ENCODE peak calls at places on chromosomes 16 and 17, in seven cellular contexts. B, X, D, F, S, R and Q are unnamed samples.

GRCh38 chr16:64196444-64196843 is 925.4 kb downstream of the CDH11 start:
- DNase-seq in B (peak), X (peak), D (no peak), F (no peak), S (no peak), R (no peak), Q (no peak)

GRCh38 chr17:78725448-78726021 is 56.5 kb downstream of the CYTH1 start:
- DNase-seq in B (no peak), X (no peak), D (no peak), F (no peak), S (no peak), R (no peak), Q (no peak)

GRCh38 chr16:2835638-2836493 is 5.8 kb downstream of the ZG16B start:
- DNase-seq in B (peak), X (peak), D (peak), F (peak), S (no peak), R (no peak), Q (peak)

GRCh38 chr17:9522074-9522473 is 53.5 kb downstream of the STX8 start:
- DNase-seq in B (peak), X (peak), D (peak), F (peak), S (peak), R (peak), Q (no peak)

GRCh38 chr16:1330260-1330914 is 3.1 kb upstream of the BAIAP3 start:
- DNase-seq in B (no peak), X (no peak), D (no peak), F (peak), S (no peak), R (peak), Q (no peak)

GRCh38 chr16:85249418-85249817 is 137.1 kb upstream of the CIBAR2 start:
- DNase-seq in B (no peak), X (no peak), D (no peak), F (no peak), S (peak), R (no peak), Q (no peak)

GRCh38 chr17:44219126-44219635 is 294 bp downstream of the UBTF start:
- DNase-seq in B (peak), X (peak), D (peak), F (peak), S (peak), R (peak), Q (no peak)

GRCh38 chr16:29816694-29817441 is 916 bp downstream of the PAGR1 start:
- DNase-seq in B (peak), X (peak), D (peak), F (peak), S (peak), R (peak), Q (no peak)

GRCh38 chr16:19645557-19645981 is 72.5 kb downstream of the KNOP1 start:
- DNase-seq in B (peak), X (peak), D (no peak), F (no peak), S (no peak), R (no peak), Q (no peak)

GRCh38 chr17:13885550-13885949 is 183.8 kb upstream of the COX10 start:
- DNase-seq in B (no peak), X (no peak), D (no peak), F (no peak), S (no peak), R (no peak), Q (no peak)

GRCh38 chr17:2056221-2057129 is 1.6 kb downstream of the HIC1 start:
- DNase-seq in B (peak), X (peak), D (no peak), F (no peak), S (no peak), R (no peak), Q (no peak)

GRCh38 chr17:33050611-33051140 is 59.0 kb downstream of the SPACA3 start:
- DNase-seq in B (no peak), X (no peak), D (no peak), F (no peak), S (no peak), R (no peak), Q (no peak)

GRCh38 chr16:80824623-80825364 is 20.4 kb upstream of the CDYL2 start:
- DNase-seq in B (peak), X (peak), D (peak), F (peak), S (peak), R (peak), Q (peak)

GRCh38 chr17:50396261-50397110 is 837 bp downstream of the LRRC59 start:
- DNase-seq in B (peak), X (peak), D (peak), F (peak), S (peak), R (peak), Q (no peak)

GRCh38 chr16:12426122-12426521 is 377.6 kb downstream of the CPPED1 start:
- DNase-seq in B (peak), X (peak), D (no peak), F (no peak), S (peak), R (peak), Q (no peak)

GRCh38 chr17:33049781-33050414 is 58.3 kb downstream of the SPACA3 start:
- DNase-seq in B (peak), X (peak), D (no peak), F (peak), S (peak), R (peak), Q (no peak)

GRCh38 chr16:8512941-8513624 is 77.2 kb downstream of the TMEM114 start:
- DNase-seq in B (no peak), X (no peak), D (no peak), F (no peak), S (no peak), R (no peak), Q (no peak)

GRCh38 chr17:57051886-57052342 is 33.1 kb upstream of the AKAP1 start:
- DNase-seq in B (no peak), X (no peak), D (peak), F (no peak), S (no peak), R (no peak), Q (peak)
- H3K9ac ChIP-seq in B (no peak), X (no peak), D (no peak), F (no peak), S (no peak), R (no peak), Q (no peak)

DNA sequence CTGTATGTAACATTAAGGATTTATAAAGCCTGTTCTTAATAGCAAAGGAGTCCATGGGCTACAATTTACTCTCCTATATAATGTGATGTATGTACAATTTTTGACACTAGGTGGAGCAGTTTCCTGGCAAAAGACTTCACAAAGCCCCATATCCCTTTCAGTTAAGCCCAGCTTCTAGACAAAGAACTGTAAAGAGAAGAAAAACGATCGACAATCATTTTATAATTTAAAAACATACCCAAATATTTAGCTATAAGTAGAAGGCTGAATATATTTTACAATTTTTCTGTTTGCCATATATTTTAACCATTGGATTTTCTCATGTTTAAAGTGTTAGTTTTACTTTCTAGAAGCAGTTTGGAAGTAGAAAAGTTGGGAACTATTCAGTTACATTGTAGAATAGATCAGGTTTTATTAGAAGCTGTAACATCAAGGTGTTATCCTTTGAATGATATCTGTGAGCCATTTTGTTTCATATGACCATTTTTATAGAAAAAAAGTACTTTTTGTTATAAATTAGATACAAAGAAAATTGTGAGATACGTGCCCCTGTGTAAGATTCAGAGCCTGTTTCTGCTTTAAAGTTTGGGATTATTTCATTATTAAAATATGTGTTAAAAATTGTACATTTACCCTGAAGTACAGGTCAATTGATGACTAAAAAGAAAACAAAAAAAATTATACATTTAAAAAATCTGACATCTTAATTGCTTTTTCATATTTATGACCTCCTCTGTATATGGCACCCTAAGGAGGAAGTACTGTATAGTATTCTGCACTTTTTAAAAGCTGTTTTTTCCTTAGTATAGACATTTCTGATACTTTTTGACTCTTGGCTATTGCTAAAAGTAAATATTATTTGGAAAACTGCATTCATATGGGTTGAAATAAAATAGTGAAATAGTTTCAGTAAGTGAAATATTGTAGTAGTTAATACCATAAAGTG is 46.3 kb downstream of the VMP1 start:
- DNase-seq in B (peak), X (peak), D (peak), F (peak), S (peak), R (peak), Q (no peak)
- H3K9ac ChIP-seq in B (peak), X (peak), D (peak), F (peak), S (peak), R (no peak), Q (peak)

GRCh38 chr17:29248845-29249244 is 2.2 kb downstream of the CRYBA1 start:
- DNase-seq in B (no peak), X (no peak), D (no peak), F (no peak), S (no peak), R (no peak), Q (no peak)
- H3K9ac ChIP-seq in B (no peak), X (no peak), D (no peak), F (no peak), S (no peak), R (no peak), Q (no peak)

GRCh38 chr17:6496116-6496481 is 51.8 kb downstream of the PIMREG start:
- DNase-seq in B (no peak), X (no peak), D (no peak), F (no peak), S (no peak), R (no peak), Q (no peak)
- H3K9ac ChIP-seq in B (no peak), X (no peak), D (no peak), F (no peak), S (no peak), R (no peak), Q (no peak)

DNA sequence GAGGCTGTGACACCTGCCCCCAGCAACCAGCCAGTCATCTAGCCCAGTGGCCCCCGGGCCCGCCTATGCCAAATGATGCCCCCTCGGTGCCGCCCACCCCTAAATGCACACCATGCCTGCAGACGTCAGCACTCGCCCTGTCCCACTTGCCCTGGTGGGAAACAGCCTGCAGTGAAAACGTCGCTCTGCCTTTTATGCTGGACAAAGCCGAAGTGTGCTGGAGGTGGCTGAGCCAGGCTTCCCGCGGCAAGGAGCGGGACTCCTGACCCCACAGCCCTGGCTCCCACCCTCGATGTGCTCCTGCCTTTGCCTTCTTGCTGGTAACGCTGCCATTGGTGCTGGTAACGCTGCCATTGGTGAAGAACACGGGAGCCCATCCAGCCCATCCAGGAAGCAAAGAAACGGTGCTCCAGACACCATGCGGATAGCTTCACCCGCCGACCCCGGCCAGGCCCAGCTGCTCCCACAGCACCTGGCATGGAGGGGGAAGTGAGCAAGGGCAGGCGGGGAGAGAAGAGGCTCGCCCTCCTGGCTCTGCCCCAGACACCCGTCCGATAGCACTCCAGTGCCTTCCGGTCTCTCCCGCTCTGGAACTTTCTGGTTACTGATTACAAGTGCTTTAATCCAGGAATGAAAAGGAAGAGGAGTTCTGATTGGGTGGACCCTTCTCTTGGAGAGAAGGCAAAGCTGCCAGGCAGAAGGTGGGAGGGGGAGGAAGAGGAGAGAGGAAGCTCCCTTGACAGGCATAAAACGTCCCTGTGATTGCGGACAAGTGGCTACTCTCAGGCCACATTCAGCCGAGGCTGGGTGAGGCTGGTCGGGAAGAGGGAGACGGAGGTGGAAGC is 4.0 kb upstream of the BAIAP2 start:
- DNase-seq in B (no peak), X (no peak), D (no peak), F (no peak), S (no peak), R (no peak), Q (no peak)
- H3K9ac ChIP-seq in B (no peak), X (no peak), D (no peak), F (no peak), S (no peak), R (peak), Q (no peak)

DNA sequence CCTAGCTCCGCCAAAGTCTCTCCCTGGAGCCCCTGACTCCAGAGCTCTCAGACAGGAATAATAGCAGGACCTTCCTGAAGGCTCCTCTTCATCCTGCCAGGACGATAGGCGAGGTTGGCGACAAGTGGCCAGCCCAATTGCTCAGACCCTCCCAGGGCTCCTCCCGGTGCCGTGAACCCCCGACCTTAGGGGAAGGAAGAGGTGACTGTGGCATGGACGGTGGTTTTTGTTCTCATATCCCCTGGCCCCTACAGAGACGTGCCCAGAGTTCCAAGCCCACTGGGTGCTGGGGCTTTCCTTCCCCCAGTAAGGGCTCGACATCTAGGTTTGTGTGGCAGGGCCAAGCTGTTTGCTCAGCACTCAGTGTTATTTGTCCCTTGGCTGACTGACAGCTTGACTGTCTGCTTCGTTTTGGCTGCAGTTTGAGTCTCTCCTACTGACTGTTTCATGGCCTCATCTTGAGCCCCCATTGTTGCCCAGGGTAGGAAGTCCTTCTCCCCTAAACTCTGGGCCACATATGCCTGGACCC is 4.6 kb upstream of the ADCY7 start:
- DNase-seq in B (no peak), X (no peak), D (no peak), F (no peak), S (no peak), R (no peak), Q (no peak)
- H3K9ac ChIP-seq in B (no peak), X (no peak), D (no peak), F (no peak), S (no peak), R (peak), Q (no peak)

GRCh38 chr17:31061678-31062077 is 33.1 kb upstream of the NF1 start:
- DNase-seq in B (no peak), X (no peak), D (no peak), F (no peak), S (no peak), R (no peak), Q (no peak)
- H3K9ac ChIP-seq in B (no peak), X (no peak), D (no peak), F (no peak), S (no peak), R (no peak), Q (no peak)